ENCODE peak calls at places on chromosomes 1 and 21, in six cellular contexts. B is cardiac muscle cell, A is right lobe of liver, J is heart right ventricle, C is fibroblast of lung, Z is AG04450. O is an unnamed sample.

GRCh38 chr21:40074710-40075109 is 207.5 kb downstream of the PCP4 start:
- DNase-seq in B (no peak), A (no peak), J (no peak), C (no peak), Z (no peak), O (no peak)

GRCh38 chr1:76285578-76286135 is 211.1 kb downstream of the ST6GALNAC3 start:
- DNase-seq in B (no peak), A (no peak), J (no peak), C (no peak), Z (no peak), O (no peak)

GRCh38 chr1:218851601-218852000 is 322.1 kb upstream of the LYPLAL1 start:
- DNase-seq in B (no peak), A (no peak), J (no peak), C (peak; percentile 16), Z (peak; percentile 8), O (peak; percentile 50)

GRCh38 chr1:225691861-225692516 is 39.1 kb upstream of the ENAH start:
- DNase-seq in B (peak; percentile 93), A (no peak), J (no peak), C (peak; percentile 67), Z (peak; percentile 29), O (peak; percentile 70)

GRCh38 chr1:108828074-108828961 is 28.6 kb downstream of the AKNAD1 start:
- DNase-seq in B (peak; percentile 84), A (peak; percentile 67), J (peak; percentile 73), C (peak; percentile 98), Z (no peak), O (peak; percentile 89)

GRCh38 chr1:24236170-24237045 is 49.3 kb upstream of the IFNLR1 start:
- DNase-seq in B (peak; percentile 73), A (no peak), J (no peak), C (peak; percentile 65), Z (peak; percentile 11), O (peak; percentile 61)

GRCh38 chr1:58717979-58718378 is 18.1 kb upstream of the MYSM1 start:
- DNase-seq in B (no peak), A (no peak), J (no peak), C (no peak), Z (no peak), O (no peak)

GRCh38 chr1:230095938-230096337 is 28.9 kb downstream of the GALNT2 start:
- DNase-seq in B (no peak), A (no peak), J (no peak), C (no peak), Z (no peak), O (no peak)

GRCh38 chr1:185529673-185530072 is 204.5 kb upstream of the HMCN1 start:
- DNase-seq in B (no peak), A (no peak), J (no peak), C (no peak), Z (no peak), O (no peak)

GRCh38 chr1:46705408-46705807 is 13.5 kb downstream of the EFCAB14 start:
- DNase-seq in B (no peak), A (no peak), J (no peak), C (no peak), Z (no peak), O (no peak)

GRCh38 chr1:41957568-41957967 is 38.8 kb upstream of the HIVEP3 start:
- DNase-seq in B (peak; percentile 38), A (no peak), J (no peak), C (no peak), Z (no peak), O (no peak)

GRCh38 chr1:109499661-109500536 is 6.0 kb downstream of the CYB561D1 start:
- DNase-seq in B (peak; percentile 42), A (no peak), J (no peak), C (peak; percentile 38), Z (no peak), O (peak; percentile 51)

GRCh38 chr1:153572569-153573015 is 6.9 kb upstream of the S100A2 start:
- DNase-seq in B (peak; percentile 83), A (peak; percentile 86), J (peak; percentile 77), C (peak; percentile 88), Z (no peak), O (peak; percentile 85)
- TF ChIP-seq CTCF in B (peak; percentile 90), A (peak; percentile 93), J (peak; percentile 76), C (peak; percentile 87), Z (peak; percentile 89), O (peak; percentile 96)

GRCh38 chr1:78044796-78045599 is 768 bp upstream of the GIPC2 start:
- DNase-seq in B (no peak), A (no peak), J (no peak), C (no peak), Z (no peak), O (no peak)
- H3K4me3 ChIP-seq in B (no peak overlapping the region), A (peak overlapping the region; percentile 90), J (peak overlapping the region; percentile 64), C (no peak overlapping the region), Z (no peak overlapping the region), O (peak overlapping the region; percentile 64)

GRCh38 chr1:155171836-155172731 is 1.0 kb downstream of the KRTCAP2 start:
- DNase-seq in B (no peak), A (no peak), J (no peak), C (no peak), Z (no peak), O (no peak)

GRCh38 chr1:155175281-155175926 is 1.8 kb downstream of the TRIM46 start:
- DNase-seq in B (no peak), A (no peak), J (no peak), C (no peak), Z (no peak), O (no peak)

GRCh38 chr1:155172732-155173477 is at the start of gene KRTCAP2:
- DNase-seq in B (peak; percentile 97), A (peak; percentile 95), J (peak; percentile 96), C (peak; percentile 96), Z (peak; percentile 93), O (peak; percentile 98)

GRCh38 chr1:155174334-155175280 is 958 bp downstream of the TRIM46 start:
- DNase-seq in B (peak; percentile 38), A (no peak), J (no peak), C (peak; percentile 34), Z (no peak), O (peak; percentile 37)

DNA sequence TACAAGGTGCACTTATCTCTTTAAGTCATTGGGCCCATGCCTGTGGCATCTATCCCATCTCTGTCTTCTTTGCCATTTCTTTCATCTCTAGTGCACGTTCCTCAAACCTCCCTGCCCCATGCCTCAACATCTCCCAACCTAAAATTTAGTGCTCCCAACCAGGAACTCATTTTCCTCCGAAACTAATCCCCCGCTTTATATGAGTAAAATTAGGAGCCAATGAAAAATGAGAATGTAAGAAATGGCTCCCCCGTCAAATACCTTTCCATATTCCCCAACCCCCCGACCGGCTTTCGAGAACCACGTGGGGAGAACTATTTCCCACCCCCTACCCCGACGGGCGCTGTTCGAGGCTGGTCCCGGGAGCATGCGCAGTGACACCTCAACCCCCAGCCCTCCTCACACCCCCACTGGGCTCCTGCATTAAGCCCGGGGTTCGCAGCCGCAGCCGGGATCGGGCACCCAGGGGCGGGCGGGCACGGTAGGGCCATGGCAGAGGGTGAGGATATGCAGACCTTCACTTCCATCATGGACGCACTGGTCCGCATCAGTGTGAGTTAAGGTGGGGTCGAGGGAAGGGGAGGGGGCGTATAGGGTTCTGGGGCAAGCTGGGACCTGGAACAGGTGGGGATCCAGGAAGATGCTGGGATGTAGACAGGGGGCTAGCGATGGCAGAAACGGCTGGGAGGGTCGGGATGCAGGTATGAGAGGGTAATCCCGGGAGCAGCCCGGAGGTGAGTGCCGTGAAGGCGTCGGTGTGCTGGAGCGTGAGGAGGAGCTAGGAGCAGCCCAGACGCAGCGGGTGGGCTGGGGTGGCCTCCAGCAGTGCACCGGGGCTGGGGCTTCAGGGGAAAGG is at the start of gene TRIM46:
- DNase-seq in B (peak; percentile 50), A (no peak), J (no peak), C (peak; percentile 55), Z (no peak), O (peak; percentile 59)
- TF ChIP-seq CTCF in B (no peak), A (peak; percentile 0), J (no peak), C (no peak), Z (no peak), O (no peak)

GRCh38 chr1:56187410-56187809 is 392.0 kb downstream of the PLPP3 start:
- DNase-seq in B (no peak), A (no peak), J (no peak), C (peak; percentile 43), Z (no peak), O (no peak)

GRCh38 chr1:56189454-56189853 is 389.9 kb downstream of the PLPP3 start:
- DNase-seq in B (no peak), A (no peak), J (no peak), C (no peak), Z (no peak), O (no peak)

GRCh38 chr1:56189946-56190920 is 389.1 kb downstream of the PLPP3 start:
- DNase-seq in B (no peak), A (no peak), J (no peak), C (no peak), Z (no peak), O (peak; percentile 15)

GRCh38 chr1:56188855-56189254 is 390.5 kb downstream of the PLPP3 start:
- DNase-seq in B (no peak), A (no peak), J (no peak), C (no peak), Z (no peak), O (no peak)

DNA sequence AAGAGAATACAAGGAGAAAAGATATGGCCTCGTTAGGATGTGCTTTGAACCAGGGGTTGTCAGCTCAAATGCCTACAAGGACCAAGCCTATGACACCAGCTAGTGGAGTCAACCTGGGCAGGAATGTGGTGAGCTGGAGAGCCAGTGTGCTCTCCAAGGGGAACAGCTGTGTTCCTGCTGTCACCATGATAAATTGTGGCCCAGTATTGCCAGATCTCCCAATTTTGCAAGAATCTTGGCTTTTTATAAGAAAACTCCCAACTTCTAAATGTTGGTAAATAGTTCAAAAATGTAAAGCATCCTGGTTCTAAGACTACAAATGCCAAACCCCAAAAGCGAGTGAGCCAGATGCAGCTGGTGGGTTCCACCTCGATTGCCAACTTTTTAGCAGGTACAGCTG is 391.1 kb downstream of the PLPP3 start:
- DNase-seq in B (no peak), A (no peak), J (no peak), C (no peak), Z (no peak), O (no peak)
- H3K4me3 ChIP-seq in B (no peak overlapping the region), A (no peak overlapping the region), J (no peak overlapping the region), C (no peak overlapping the region), Z (no peak overlapping the region), O (no peak overlapping the region)

O was measured in choroid plexus epithelial cell.